ENCODE peak calls at places on chromosomes 3 and 15, in six cellular contexts. B is neuronal stem cell, E is body of pancreas, D is A549, H is mucosa of descending colon, I is adrenal gland. Q is an unnamed sample.

GRCh38 chr3:197486861-197487260 is 68.9 kb downstream of the BDH1 start:
- DNase-seq in I (no peak), D (no peak), H (peak), E (no peak), B (no peak), Q (no peak)

GRCh38 chr15:90037961-90038633 is 37.0 kb downstream of the ZNF710 start:
- DNase-seq in B (no peak), E (no peak), H (peak), I (no peak), D (no peak), Q (no peak)

GRCh38 chr3:196793224-196793623 is 53.6 kb downstream of the PAK2 start:
- DNase-seq in B (no peak), H (no peak), D (peak), E (no peak), I (no peak), Q (no peak)

GRCh38 chr3:152970851-152971250 is 135.9 kb downstream of the P2RY1 start:
- DNase-seq in E (no peak), H (no peak), D (no peak), B (no peak), I (no peak), Q (no peak)

GRCh38 chr15:27237319-27237939 is 266.4 kb downstream of the GABRG3 start:
- DNase-seq in H (no peak), E (no peak), B (no peak), D (no peak), I (no peak), Q (peak)

GRCh38 chr15:93001881-93002280 is 87.1 kb downstream of the RGMA start:
- DNase-seq in D (peak), H (no peak), B (no peak), I (no peak), E (no peak), Q (no peak)

GRCh38 chr3:33299395-33300081 is 22.3 kb downstream of the FBXL2 start:
- DNase-seq in I (no peak), E (no peak), D (peak), B (no peak), H (no peak), Q (peak)

GRCh38 chr3:13143381-13144004 is 70.3 kb upstream of the IQSEC1 start:
- DNase-seq in B (no peak), E (no peak), H (no peak), I (no peak), D (no peak), Q (no peak)

GRCh38 chr15:52642386-52643361 is 36.5 kb downstream of the ATOSA start:
- DNase-seq in H (no peak), B (no peak), E (no peak), D (no peak), I (no peak), Q (no peak)

GRCh38 chr15:90049666-90050604 is 48.8 kb downstream of the ZNF710 start:
- DNase-seq in H (no peak), I (no peak), D (no peak), B (no peak), E (no peak), Q (no peak)

GRCh38 chr3:126737527-126737926 is 33.5 kb downstream of the CHCHD6 start:
- DNase-seq in E (no peak), H (no peak), I (no peak), D (no peak), B (no peak), Q (no peak)

GRCh38 chr3:9916346-9916733 is 558 bp upstream of the IL17RC start:
- DNase-seq in B (no peak), E (no peak), I (no peak), H (no peak), D (no peak), Q (peak)

GRCh38 chr3:112653881-112654300 is 12.9 kb upstream of the CCDC80 start:
- DNase-seq in B (no peak), E (no peak), H (no peak), D (peak), I (no peak), Q (no peak)
- H3K4me3 ChIP-seq in B (no peak), E (no peak), H (no peak), D (no peak), I (no peak), Q (no peak)

GRCh38 chr3:8780279-8780678 is 10.9 kb upstream of the OXTR start:
- DNase-seq in H (no peak), E (no peak), B (no peak), I (no peak), D (no peak), Q (no peak)

GRCh38 chr3:8790529-8790928 is 21.1 kb upstream of the OXTR start:
- DNase-seq in H (no peak), D (no peak), E (no peak), B (no peak), I (no peak), Q (no peak)

GRCh38 chr3:8784676-8785435 is 15.4 kb upstream of the OXTR start:
- DNase-seq in E (no peak), D (no peak), B (no peak), I (no peak), H (no peak), Q (no peak)
- H3K4me3 ChIP-seq in E (no peak), D (no peak), B (no peak), I (no peak), H (no peak), Q (no peak)

GRCh38 chr3:69084326-69084667 is 440 bp upstream of the ARL6IP5 start:
- DNase-seq in D (no peak), B (no peak), H (no peak), I (no peak), E (no peak), Q (no peak)
- H3K4me3 ChIP-seq in D (peak), B (peak), H (peak), I (no peak), E (no peak), Q (peak)

GRCh38 chr15:68793776-68794175 is 26.9 kb downstream of the ANP32A start:
- DNase-seq in I (no peak), E (no peak), H (no peak), B (no peak), D (no peak), Q (no peak)

GRCh38 chr15:68794307-68794706 is 26.4 kb downstream of the ANP32A start:
- DNase-seq in B (no peak), E (no peak), I (no peak), H (no peak), D (no peak), Q (no peak)

GRCh38 chr15:68794869-68795268 is 25.8 kb downstream of the ANP32A start:
- DNase-seq in I (no peak), E (no peak), H (no peak), B (no peak), D (no peak), Q (no peak)

GRCh38 chr15:68796576-68796975 is 24.1 kb downstream of the ANP32A start:
- DNase-seq in I (no peak), B (no peak), E (no peak), H (no peak), D (no peak), Q (no peak)

GRCh38 chr15:68795298-68795848 is 25.3 kb downstream of the ANP32A start:
- DNase-seq in B (peak), E (peak), I (peak), H (peak), D (no peak), Q (no peak)
- H3K4me3 ChIP-seq in B (no peak), E (no peak), I (no peak), H (no peak), D (no peak), Q (no peak)

GRCh38 chr3:50587373-50587772 is 18.1 kb downstream of the HEMK1 start:
- DNase-seq in B (no peak), D (no peak), H (no peak), I (no peak), E (no peak), Q (no peak)

GRCh38 chr3:50587806-50588758 is 18.8 kb downstream of the HEMK1 start:
- DNase-seq in D (no peak), I (no peak), E (no peak), H (no peak), B (no peak), Q (no peak)

GRCh38 chr3:50591196-50591741 is 20.3 kb downstream of the CISH start:
- DNase-seq in B (no peak), H (no peak), D (no peak), E (no peak), I (no peak), Q (no peak)

GRCh38 chr3:50586763-50587070 is 17.4 kb downstream of the HEMK1 start:
- DNase-seq in D (no peak), E (no peak), I (no peak), B (no peak), H (no peak), Q (no peak)

GRCh38 chr3:50588759-50589433 is 19.6 kb downstream of the HEMK1 start:
- DNase-seq in E (no peak), D (no peak), H (no peak), I (no peak), B (no peak), Q (peak)
- H3K4me3 ChIP-seq in E (no peak), D (no peak), H (no peak), I (no peak), B (no peak), Q (no peak)

DNA sequence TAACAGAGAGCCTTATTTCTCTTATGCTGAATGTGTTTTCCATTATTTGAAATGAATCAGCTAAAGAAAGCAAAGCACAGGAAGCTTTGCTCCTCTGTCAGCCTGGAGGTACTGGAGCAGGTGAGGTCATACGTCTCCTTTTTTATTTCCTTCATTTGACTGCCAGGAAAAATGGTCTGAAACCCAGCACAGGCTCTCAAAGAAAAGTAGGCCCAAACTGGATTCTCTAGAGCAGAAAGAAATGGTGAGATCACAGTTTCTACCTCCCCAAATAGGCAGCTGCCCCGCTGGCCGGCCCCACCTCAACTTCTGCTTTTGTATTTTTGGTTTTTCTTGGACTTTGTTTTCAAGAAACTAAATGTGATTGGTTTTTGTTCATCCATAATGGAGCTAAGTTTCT is 95.1 kb downstream of the RPL39L start:
- DNase-seq in H (peak), I (no peak), D (no peak), E (no peak), B (no peak), Q (no peak)
- H3K4me3 ChIP-seq in H (no peak), I (no peak), D (no peak), E (no peak), B (no peak), Q (no peak)

DNA sequence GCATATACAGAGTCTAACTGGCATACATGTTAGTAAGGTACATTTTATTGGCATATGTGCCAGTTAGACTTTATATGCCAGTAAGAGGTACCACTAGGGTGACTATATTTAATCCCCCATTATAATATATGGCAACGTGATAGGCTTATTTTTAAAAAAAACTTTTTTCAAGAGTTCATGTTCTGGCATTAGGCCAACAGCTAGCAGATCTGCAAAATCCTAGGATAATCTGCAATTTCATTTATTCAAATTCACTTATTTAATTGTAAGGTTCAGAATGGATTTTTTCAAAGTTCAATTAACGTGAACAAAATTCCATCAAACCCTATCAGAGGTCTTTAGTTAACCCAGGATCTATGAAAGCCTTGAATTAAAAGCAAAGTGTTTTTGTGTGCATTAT is 31.9 kb downstream of the NIT2 start:
- DNase-seq in H (no peak), B (no peak), I (no peak), D (no peak), E (no peak), Q (no peak)
- H3K4me3 ChIP-seq in H (no peak), B (no peak), I (no peak), D (no peak), E (no peak), Q (no peak)

GRCh38 chr15:31340047-31340446 is 13.4 kb downstream of the KLF13 start:
- DNase-seq in D (no peak), B (no peak), E (peak), I (no peak), H (no peak), Q (no peak)

GRCh38 chr15:31340591-31340990 is 14.0 kb downstream of the KLF13 start:
- DNase-seq in B (no peak), E (no peak), D (no peak), I (no peak), H (no peak), Q (no peak)

GRCh38 chr15:31338879-31339557 is 12.4 kb downstream of the KLF13 start:
- DNase-seq in E (peak), I (peak), D (peak), H (no peak), B (no peak), Q (peak)

GRCh38 chr15:31338318-31338878 is 11.8 kb downstream of the KLF13 start:
- DNase-seq in H (no peak), I (no peak), E (peak), D (no peak), B (no peak), Q (no peak)

DNA sequence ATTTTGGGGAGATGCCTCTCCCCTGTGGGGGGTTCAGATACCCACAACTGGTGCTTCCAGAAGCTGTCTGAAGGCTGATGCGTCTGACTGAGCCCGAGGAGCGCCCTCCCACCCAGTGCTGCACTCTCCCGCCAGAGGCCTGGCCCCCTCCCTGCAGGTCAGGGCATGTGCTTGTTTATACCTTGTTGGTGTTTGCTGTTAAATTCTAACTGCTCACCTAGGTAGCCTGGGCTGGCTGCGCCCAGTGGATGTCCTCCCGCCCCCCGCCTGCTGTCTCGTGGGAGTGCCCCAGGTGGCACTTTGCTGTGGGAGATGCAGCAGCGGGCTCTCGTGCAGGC is 12.9 kb downstream of the KLF13 start:
- DNase-seq in D (no peak), E (peak), I (no peak), H (no peak), B (no peak), Q (no peak)
- H3K4me3 ChIP-seq in D (no peak), E (no peak), I (no peak), H (no peak), B (no peak), Q (no peak)

DNA sequence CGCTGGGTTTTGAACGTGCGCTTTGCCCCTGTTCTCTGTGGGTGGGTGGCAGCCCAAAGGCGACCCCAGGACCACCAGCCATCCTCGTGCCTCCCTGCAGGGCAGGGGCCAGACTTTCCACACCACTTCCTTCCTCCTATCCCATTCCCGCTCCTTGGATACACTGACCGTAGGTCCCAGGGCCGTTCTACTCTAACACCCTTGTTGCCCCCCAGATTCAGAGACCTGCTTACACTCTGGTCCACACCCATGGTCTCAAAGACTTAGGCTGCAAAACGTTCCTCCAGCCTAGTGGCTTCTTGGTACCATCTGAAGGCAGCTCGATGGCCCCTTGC is 318 bp upstream of the DCLK3 start:
- DNase-seq in H (no peak), I (no peak), D (no peak), E (no peak), B (no peak), Q (no peak)
- H3K4me3 ChIP-seq in H (no peak), I (no peak), D (peak), E (no peak), B (no peak), Q (no peak)